ENCODE peak calls at places on chromosomes 6 and 20, in ten cellular contexts. One of them, this sample, is unnamed.

GRCh38 chr6:46677314-46677654 is 10.4 kb upstream of the TDRD6 start:
- DNase-seq in upper lobe of right lung: no peak
- DNase-seq in adrenal gland: no peak
- DNase-seq in hippocampal formation: no peak
- DNase-seq in NCI-H748 treated with DMSO at 0.1 percent for 48 hours: no peak
- DNase-seq in endothelial cell: no peak
- DNase-seq in adipocyte: no peak
- DNase-seq in CD14-positive monocyte: no peak
- DNase-seq in KG1: no peak
- DNase-seq in fibroblast of gingiva: no peak
- DNase-seq in this sample: no peak

GRCh38 chr6:94372229-94372628 is 952.9 kb upstream of the EPHA7 start:
- DNase-seq in fibroblast of gingiva: no peak
- DNase-seq in NCI-H748 treated with DMSO at 0.1 percent for 48 hours: peak
- DNase-seq in upper lobe of right lung: no peak
- DNase-seq in KG1: no peak
- DNase-seq in adipocyte: no peak
- DNase-seq in hippocampal formation: peak
- DNase-seq in adrenal gland: no peak
- DNase-seq in endothelial cell: no peak
- DNase-seq in CD14-positive monocyte: no peak
- DNase-seq in this sample: peak

GRCh38 chr20:40265872-40266533 is 423.0 kb downstream of the MAFB start:
- DNase-seq in endothelial cell: peak
- DNase-seq in NCI-H748 treated with DMSO at 0.1 percent for 48 hours: no peak
- DNase-seq in adipocyte: peak
- DNase-seq in adrenal gland: peak
- DNase-seq in hippocampal formation: peak
- DNase-seq in KG1: no peak
- DNase-seq in upper lobe of right lung: no peak
- DNase-seq in fibroblast of gingiva: peak
- DNase-seq in CD14-positive monocyte: no peak
- DNase-seq in this sample: no peak

GRCh38 chr6:70520575-70520974 is 46.2 kb upstream of the SDHAF4 start:
- DNase-seq in upper lobe of right lung: no peak
- DNase-seq in fibroblast of gingiva: peak
- DNase-seq in KG1: no peak
- DNase-seq in endothelial cell: no peak
- DNase-seq in hippocampal formation: no peak
- DNase-seq in CD14-positive monocyte: no peak
- DNase-seq in adrenal gland: no peak
- DNase-seq in NCI-H748 treated with DMSO at 0.1 percent for 48 hours: no peak
- DNase-seq in adipocyte: peak
- DNase-seq in this sample: no peak

GRCh38 chr20:1033751-1034419 is 31.8 kb upstream of the RSPO4 start:
- DNase-seq in endothelial cell: no peak
- DNase-seq in upper lobe of right lung: peak
- DNase-seq in adrenal gland: peak
- DNase-seq in NCI-H748 treated with DMSO at 0.1 percent for 48 hours: no peak
- DNase-seq in KG1: peak
- DNase-seq in adipocyte: no peak
- DNase-seq in CD14-positive monocyte: peak
- DNase-seq in fibroblast of gingiva: no peak
- DNase-seq in hippocampal formation: no peak
- DNase-seq in this sample: no peak

GRCh38 chr6:139982652-139983051 is 608.2 kb upstream of the CITED2 start:
- DNase-seq in endothelial cell: no peak
- DNase-seq in fibroblast of gingiva: peak
- DNase-seq in CD14-positive monocyte: no peak
- DNase-seq in adipocyte: peak
- DNase-seq in NCI-H748 treated with DMSO at 0.1 percent for 48 hours: no peak
- DNase-seq in hippocampal formation: no peak
- DNase-seq in upper lobe of right lung: no peak
- DNase-seq in KG1: no peak
- DNase-seq in adrenal gland: no peak
- DNase-seq in this sample: no peak

GRCh38 chr20:17636523-17637412 is 45.3 kb downstream of the RRBP1 start:
- DNase-seq in adipocyte: no peak
- DNase-seq in NCI-H748 treated with DMSO at 0.1 percent for 48 hours: no peak
- DNase-seq in adrenal gland: peak
- DNase-seq in endothelial cell: no peak
- DNase-seq in fibroblast of gingiva: no peak
- DNase-seq in CD14-positive monocyte: no peak
- DNase-seq in KG1: no peak
- DNase-seq in hippocampal formation: peak
- DNase-seq in upper lobe of right lung: no peak
- DNase-seq in this sample: peak

GRCh38 chr20:38109025-38109541 is 56.0 kb downstream of the TGM2 start:
- DNase-seq in NCI-H748 treated with DMSO at 0.1 percent for 48 hours: no peak
- DNase-seq in upper lobe of right lung: no peak
- DNase-seq in hippocampal formation: no peak
- DNase-seq in adipocyte: peak
- DNase-seq in adrenal gland: no peak
- DNase-seq in CD14-positive monocyte: no peak
- DNase-seq in endothelial cell: no peak
- DNase-seq in fibroblast of gingiva: peak
- DNase-seq in KG1: no peak
- DNase-seq in this sample: no peak

GRCh38 chr6:170575250-170575649 is 9.2 kb downstream of the PDCD2 start:
- DNase-seq in hippocampal formation: no peak
- DNase-seq in fibroblast of gingiva: peak
- DNase-seq in CD14-positive monocyte: no peak
- DNase-seq in KG1: no peak
- DNase-seq in upper lobe of right lung: no peak
- DNase-seq in NCI-H748 treated with DMSO at 0.1 percent for 48 hours: no peak
- DNase-seq in adipocyte: peak
- DNase-seq in endothelial cell: no peak
- DNase-seq in adrenal gland: no peak
- DNase-seq in this sample: no peak

GRCh38 chr6:84618836-84619235 is 145.6 kb downstream of the TBX18 start:
- DNase-seq in CD14-positive monocyte: no peak
- DNase-seq in upper lobe of right lung: no peak
- DNase-seq in KG1: no peak
- DNase-seq in fibroblast of gingiva: no peak
- DNase-seq in NCI-H748 treated with DMSO at 0.1 percent for 48 hours: no peak
- DNase-seq in hippocampal formation: no peak
- DNase-seq in adipocyte: no peak
- DNase-seq in adrenal gland: no peak
- DNase-seq in endothelial cell: no peak
- DNase-seq in this sample: no peak

GRCh38 chr6:2831392-2831791 is 10.3 kb downstream of the SERPINB1 start:
- DNase-seq in endothelial cell: no peak
- DNase-seq in hippocampal formation: no peak
- DNase-seq in adrenal gland: no peak
- DNase-seq in upper lobe of right lung: no peak
- DNase-seq in NCI-H748 treated with DMSO at 0.1 percent for 48 hours: no peak
- DNase-seq in fibroblast of gingiva: no peak
- DNase-seq in CD14-positive monocyte: no peak
- DNase-seq in KG1: no peak
- DNase-seq in adipocyte: no peak
- DNase-seq in this sample: no peak

GRCh38 chr20:5973172-5973571 is 22.7 kb downstream of the MCM8 start:
- DNase-seq in adipocyte: peak
- DNase-seq in adrenal gland: no peak
- DNase-seq in fibroblast of gingiva: peak
- DNase-seq in NCI-H748 treated with DMSO at 0.1 percent for 48 hours: no peak
- DNase-seq in hippocampal formation: no peak
- DNase-seq in upper lobe of right lung: no peak
- DNase-seq in endothelial cell: no peak
- DNase-seq in KG1: no peak
- DNase-seq in CD14-positive monocyte: no peak
- DNase-seq in this sample: no peak

GRCh38 chr6:10792101-10792500 is 44.5 kb downstream of the TMEM14B start:
- DNase-seq in hippocampal formation: no peak
- DNase-seq in CD14-positive monocyte: no peak
- DNase-seq in NCI-H748 treated with DMSO at 0.1 percent for 48 hours: no peak
- DNase-seq in KG1: no peak
- DNase-seq in upper lobe of right lung: no peak
- DNase-seq in adipocyte: no peak
- DNase-seq in adrenal gland: no peak
- DNase-seq in endothelial cell: no peak
- DNase-seq in fibroblast of gingiva: no peak
- DNase-seq in this sample: no peak

GRCh38 chr6:56729719-56730118 is 87.0 kb upstream of the DST start:
- DNase-seq in CD14-positive monocyte: no peak
- DNase-seq in hippocampal formation: no peak
- DNase-seq in endothelial cell: no peak
- DNase-seq in fibroblast of gingiva: no peak
- DNase-seq in upper lobe of right lung: no peak
- DNase-seq in NCI-H748 treated with DMSO at 0.1 percent for 48 hours: no peak
- DNase-seq in adipocyte: peak
- DNase-seq in adrenal gland: no peak
- DNase-seq in KG1: no peak
- DNase-seq in this sample: no peak

GRCh38 chr20:25220021-25220730 is 24.7 kb downstream of the ENTPD6 start:
- DNase-seq in NCI-H748 treated with DMSO at 0.1 percent for 48 hours: no peak
- DNase-seq in adrenal gland: no peak
- DNase-seq in hippocampal formation: no peak
- DNase-seq in CD14-positive monocyte: no peak
- DNase-seq in endothelial cell: no peak
- DNase-seq in adipocyte: no peak
- DNase-seq in KG1: no peak
- DNase-seq in fibroblast of gingiva: no peak
- DNase-seq in upper lobe of right lung: no peak
- DNase-seq in this sample: no peak

GRCh38 chr20:19971121-19971520 is 46.0 kb upstream of the NAA20 start:
- DNase-seq in CD14-positive monocyte: no peak
- DNase-seq in adrenal gland: peak
- DNase-seq in NCI-H748 treated with DMSO at 0.1 percent for 48 hours: no peak
- DNase-seq in fibroblast of gingiva: no peak
- DNase-seq in adipocyte: no peak
- DNase-seq in endothelial cell: no peak
- DNase-seq in KG1: no peak
- DNase-seq in hippocampal formation: no peak
- DNase-seq in upper lobe of right lung: no peak
- DNase-seq in this sample: no peak

GRCh38 chr20:62660768-62661167 is 18.5 kb downstream of the SLCO4A1 start:
- DNase-seq in KG1: no peak
- DNase-seq in adipocyte: no peak
- DNase-seq in upper lobe of right lung: no peak
- DNase-seq in hippocampal formation: no peak
- DNase-seq in CD14-positive monocyte: no peak
- DNase-seq in adrenal gland: no peak
- DNase-seq in fibroblast of gingiva: no peak
- DNase-seq in NCI-H748 treated with DMSO at 0.1 percent for 48 hours: no peak
- DNase-seq in endothelial cell: no peak
- DNase-seq in this sample: no peak

GRCh38 chr6:48764261-48764660 is 653.3 kb upstream of the PTCHD4 start:
- DNase-seq in hippocampal formation: no peak
- DNase-seq in NCI-H748 treated with DMSO at 0.1 percent for 48 hours: no peak
- DNase-seq in upper lobe of right lung: no peak
- DNase-seq in fibroblast of gingiva: no peak
- DNase-seq in KG1: no peak
- DNase-seq in adrenal gland: no peak
- DNase-seq in endothelial cell: no peak
- DNase-seq in adipocyte: no peak
- DNase-seq in CD14-positive monocyte: no peak
- DNase-seq in this sample: no peak

GRCh38 chr6:87393026-87393622 is 14.6 kb upstream of the CFAP206 start:
- DNase-seq in hippocampal formation: no peak
- DNase-seq in adrenal gland: no peak
- DNase-seq in endothelial cell: peak
- DNase-seq in fibroblast of gingiva: peak
- DNase-seq in upper lobe of right lung: no peak
- DNase-seq in adipocyte: peak
- DNase-seq in NCI-H748 treated with DMSO at 0.1 percent for 48 hours: peak
- DNase-seq in CD14-positive monocyte: no peak
- DNase-seq in KG1: peak
- DNase-seq in this sample: no peak

GRCh38 chr20:35465976-35466375 is 10.6 kb downstream of the CEP250 start:
- DNase-seq in NCI-H748 treated with DMSO at 0.1 percent for 48 hours: no peak
- DNase-seq in upper lobe of right lung: no peak
- DNase-seq in hippocampal formation: no peak
- DNase-seq in adipocyte: no peak
- DNase-seq in adrenal gland: no peak
- DNase-seq in endothelial cell: no peak
- DNase-seq in KG1: no peak
- DNase-seq in CD14-positive monocyte: no peak
- DNase-seq in fibroblast of gingiva: no peak
- DNase-seq in this sample: no peak

GRCh38 chr6:132153221-132153896 is 202.2 kb upstream of the CCN2 start:
- DNase-seq in CD14-positive monocyte: no peak
- DNase-seq in adrenal gland: no peak
- DNase-seq in KG1: no peak
- DNase-seq in NCI-H748 treated with DMSO at 0.1 percent for 48 hours: no peak
- DNase-seq in hippocampal formation: no peak
- DNase-seq in fibroblast of gingiva: peak
- DNase-seq in endothelial cell: no peak
- DNase-seq in upper lobe of right lung: no peak
- DNase-seq in adipocyte: peak
- DNase-seq in this sample: no peak

GRCh38 chr20:59110607-59111006 is 53.0 kb upstream of the ZNF831 start:
- DNase-seq in CD14-positive monocyte: no peak
- DNase-seq in endothelial cell: no peak
- DNase-seq in upper lobe of right lung: no peak
- DNase-seq in fibroblast of gingiva: no peak
- DNase-seq in KG1: no peak
- DNase-seq in NCI-H748 treated with DMSO at 0.1 percent for 48 hours: no peak
- DNase-seq in adrenal gland: no peak
- DNase-seq in adipocyte: no peak
- DNase-seq in hippocampal formation: no peak
- DNase-seq in this sample: no peak

GRCh38 chr20:3783516-3784225 is 2.4 kb upstream of the SPEF1 start:
- DNase-seq in NCI-H748 treated with DMSO at 0.1 percent for 48 hours: no peak
- DNase-seq in fibroblast of gingiva: no peak
- DNase-seq in CD14-positive monocyte: no peak
- DNase-seq in KG1: no peak
- DNase-seq in endothelial cell: no peak
- DNase-seq in hippocampal formation: no peak
- DNase-seq in adipocyte: no peak
- DNase-seq in upper lobe of right lung: no peak
- DNase-seq in adrenal gland: no peak
- DNase-seq in this sample: no peak

GRCh38 chr6:56156643-56157042 is 90.7 kb downstream of the COL21A1 start:
- DNase-seq in adipocyte: no peak
- DNase-seq in KG1: no peak
- DNase-seq in NCI-H748 treated with DMSO at 0.1 percent for 48 hours: no peak
- DNase-seq in fibroblast of gingiva: no peak
- DNase-seq in hippocampal formation: no peak
- DNase-seq in adrenal gland: no peak
- DNase-seq in CD14-positive monocyte: no peak
- DNase-seq in endothelial cell: no peak
- DNase-seq in upper lobe of right lung: no peak
- DNase-seq in this sample: no peak

GRCh38 chr6:135521431-135521830 is 23.9 kb upstream of the AHI1 start:
- DNase-seq in adipocyte: no peak
- DNase-seq in KG1: no peak
- DNase-seq in adrenal gland: no peak
- DNase-seq in CD14-positive monocyte: no peak
- DNase-seq in endothelial cell: no peak
- DNase-seq in NCI-H748 treated with DMSO at 0.1 percent for 48 hours: no peak
- DNase-seq in upper lobe of right lung: no peak
- DNase-seq in fibroblast of gingiva: no peak
- DNase-seq in hippocampal formation: no peak
- DNase-seq in this sample: no peak

GRCh38 chr6:162675503-162675902 is 52.1 kb downstream of the PRKN start:
- DNase-seq in adrenal gland: no peak
- DNase-seq in upper lobe of right lung: no peak
- DNase-seq in KG1: no peak
- DNase-seq in hippocampal formation: no peak
- DNase-seq in adipocyte: no peak
- DNase-seq in fibroblast of gingiva: no peak
- DNase-seq in CD14-positive monocyte: no peak
- DNase-seq in NCI-H748 treated with DMSO at 0.1 percent for 48 hours: no peak
- DNase-seq in endothelial cell: no peak
- DNase-seq in this sample: no peak

GRCh38 chr20:11373391-11373790 is 544.3 kb upstream of the BTBD3 start:
- DNase-seq in CD14-positive monocyte: no peak
- DNase-seq in adipocyte: no peak
- DNase-seq in hippocampal formation: no peak
- DNase-seq in NCI-H748 treated with DMSO at 0.1 percent for 48 hours: peak
- DNase-seq in fibroblast of gingiva: no peak
- DNase-seq in KG1: no peak
- DNase-seq in upper lobe of right lung: no peak
- DNase-seq in endothelial cell: no peak
- DNase-seq in adrenal gland: no peak
- DNase-seq in this sample: peak

GRCh38 chr6:140344149-140344913 is 969.9 kb upstream of the CITED2 start:
- DNase-seq in fibroblast of gingiva: peak
- DNase-seq in endothelial cell: no peak
- DNase-seq in upper lobe of right lung: no peak
- DNase-seq in adrenal gland: no peak
- DNase-seq in KG1: no peak
- DNase-seq in NCI-H748 treated with DMSO at 0.1 percent for 48 hours: no peak
- DNase-seq in CD14-positive monocyte: no peak
- DNase-seq in hippocampal formation: no peak
- DNase-seq in adipocyte: peak
- DNase-seq in this sample: no peak

This sample was measured in anterior cingulate cortex.